ENCODE peak calls at places on chromosomes 2 and 18, in eight cellular contexts. H, C, T, E, A, R, I and X are unnamed samples.

GRCh38 chr2:39919511-39920317 is 140.7 kb upstream of the THUMPD2 start:
- DNase-seq in T (no peak), R (no peak), H (no peak), E (no peak), A (no peak), C (no peak), I (no peak), X (no peak)

GRCh38 chr2:42921721-42922120 is 129.3 kb upstream of the HAAO start:
- DNase-seq in T (no peak), R (no peak), E (no peak), A (no peak), I (no peak), H (no peak), C (no peak), X (no peak)

GRCh38 chr18:49364821-49365220 is 95.6 kb downstream of the DYM start:
- DNase-seq in H (no peak), A (no peak), E (no peak), I (no peak), R (no peak), C (no peak), T (no peak), X (no peak)

GRCh38 chr18:21194871-21195771 is 46.9 kb upstream of the GREB1L start:
- DNase-seq in R (no peak), I (no peak), C (no peak), A (peak), T (no peak), E (peak), H (no peak), X (no peak)

GRCh38 chr2:9099341-9099751 is 95.9 kb upstream of the MBOAT2 start:
- DNase-seq in E (peak), I (no peak), T (no peak), H (no peak), A (no peak), C (no peak), R (no peak), X (peak)

GRCh38 chr18:13456736-13457271 is 238.2 kb downstream of the LDLRAD4 start:
- DNase-seq in H (no peak), T (no peak), R (no peak), E (peak), A (no peak), I (no peak), C (no peak), X (no peak)

GRCh38 chr2:217870528-217871011 is 132.2 kb downstream of the TNS1 start:
- DNase-seq in H (no peak), E (no peak), I (no peak), T (no peak), C (no peak), A (no peak), R (no peak), X (no peak)

GRCh38 chr2:42342061-42342794 is 18.8 kb downstream of the COX7A2L start:
- DNase-seq in E (peak), A (peak), H (no peak), R (peak), C (peak), I (no peak), T (peak), X (peak)

GRCh38 chr2:60569680-60570111 is 16.2 kb upstream of the BCL11A start:
- DNase-seq in C (no peak), R (no peak), E (no peak), I (no peak), A (peak), T (no peak), H (no peak), X (no peak)

GRCh38 chr18:63241317-63241712 is 78.3 kb downstream of the BCL2 start:
- DNase-seq in T (no peak), I (no peak), E (no peak), A (no peak), C (no peak), H (no peak), R (no peak), X (no peak)

GRCh38 chr18:57434536-57435494 is at the start of gene ONECUT2:
- DNase-seq in E (peak), T (peak), C (peak), R (peak), I (peak), A (peak), H (peak), X (peak)

GRCh38 chr2:36672199-36672598 is 24.3 kb upstream of the VIT start:
- DNase-seq in T (no peak), H (no peak), R (no peak), I (no peak), E (peak), A (peak), C (no peak), X (no peak)

GRCh38 chr2:146997945-146998344 is 846.9 kb upstream of the ACVR2A start:
- DNase-seq in C (no peak), A (no peak), R (no peak), I (no peak), T (no peak), H (no peak), E (no peak), X (no peak)

DNA sequence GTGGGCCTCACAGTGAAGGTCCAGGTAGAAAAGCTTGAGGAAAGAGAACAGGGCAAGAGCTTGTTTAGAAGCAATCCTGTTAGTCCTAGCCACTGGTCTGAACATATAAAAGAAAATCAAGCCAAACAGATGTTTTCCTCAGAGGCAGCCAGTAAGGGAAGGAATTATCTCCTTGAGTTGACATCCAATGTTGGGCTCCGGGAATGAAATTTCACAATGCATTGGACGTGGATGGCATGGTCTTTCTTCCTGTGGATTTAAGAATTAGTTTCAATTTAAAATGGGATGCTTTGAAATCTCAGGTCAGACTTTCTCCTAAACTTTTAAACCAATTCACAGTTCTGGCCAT is 92.1 kb downstream of the ACKR3 start:
- DNase-seq in C (no peak), A (no peak), R (no peak), T (no peak), E (no peak), I (no peak), H (no peak), X (no peak)
- TF ChIP-seq CTCF in C (no peak), A (no peak), R (no peak), T (no peak), E (no peak), I (no peak), H (no peak), X (no peak)

GRCh38 chr2:226934546-226935243 is 98.8 kb downstream of the RHBDD1 start:
- DNase-seq in H (no peak), T (no peak), C (no peak), A (no peak), I (no peak), E (no peak), R (no peak), X (no peak)

GRCh38 chr2:226932443-226932842 is 96.6 kb downstream of the RHBDD1 start:
- DNase-seq in H (no peak), T (no peak), A (peak), C (no peak), R (no peak), E (no peak), I (no peak), X (no peak)
- TF ChIP-seq CTCF in H (no peak), T (no peak), A (peak), C (no peak), R (no peak), E (no peak), I (no peak), X (no peak)

DNA sequence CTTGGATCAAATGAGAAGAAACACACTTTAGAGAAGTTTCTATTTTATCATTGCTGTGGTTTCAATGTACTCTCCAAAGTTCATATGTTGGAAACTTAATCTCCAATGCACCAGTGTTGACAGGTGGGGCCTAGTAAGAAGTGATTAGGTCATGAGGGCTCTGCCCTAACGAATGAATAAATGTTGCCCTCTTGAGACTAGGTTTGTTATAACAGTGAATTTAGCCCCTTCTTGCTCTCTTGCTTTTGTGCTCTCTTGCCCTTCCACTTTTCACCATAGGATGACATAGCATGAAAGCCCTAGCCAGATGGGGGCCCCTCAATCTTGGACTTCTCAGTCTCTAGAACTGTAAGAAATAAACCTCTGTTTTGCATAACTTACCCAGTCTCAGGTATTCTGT is 664.8 kb downstream of the DCC start:
- DNase-seq in I (no peak), R (no peak), E (peak), A (peak), C (no peak), H (no peak), T (no peak), X (no peak)
- TF ChIP-seq CTCF in I (no peak), R (no peak), E (no peak), A (peak), C (no peak), H (no peak), T (no peak), X (no peak)

GRCh38 chr2:170716851-170717598 is 1.9 kb downstream of the SP5 start:
- DNase-seq in R (no peak), H (no peak), T (no peak), E (no peak), I (no peak), C (peak), A (peak), X (peak)
- TF ChIP-seq CTCF in R (peak), H (peak), T (peak), E (no peak), I (peak), C (peak), A (peak), X (peak)

DNA sequence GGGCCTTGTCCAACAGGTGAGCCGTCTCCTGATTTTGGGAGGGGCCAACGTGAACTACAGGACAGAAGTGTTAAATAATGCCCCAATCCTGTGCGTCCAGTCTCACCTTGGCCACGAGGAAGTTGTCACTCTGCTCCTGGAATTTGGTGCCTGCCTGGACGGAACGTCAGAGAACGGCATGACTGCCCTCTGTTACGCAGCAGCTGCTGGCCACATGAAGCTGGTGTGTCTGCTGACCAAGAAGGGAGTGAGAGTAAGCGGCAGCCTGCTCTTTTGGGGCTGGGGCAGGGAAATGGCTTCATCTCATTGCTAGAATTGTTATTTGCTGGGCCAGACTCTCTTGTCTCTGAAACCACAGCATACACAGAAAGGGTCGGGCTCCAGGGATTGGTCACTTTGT is 92.3 kb downstream of the WDSUB1 start:
- DNase-seq in R (no peak), E (no peak), T (no peak), C (no peak), H (no peak), I (no peak), A (no peak), X (no peak)
- TF ChIP-seq CTCF in R (no peak), E (no peak), T (no peak), C (no peak), H (no peak), I (no peak), A (no peak), X (no peak)